ENCODE peak calls at places on chromosomes 4 and X, in seven cellular contexts. J is AG10803; Q is type B pancreatic cell; O is DND-41; E is CD8-positive, alpha-beta T cell; R is neural progenitor cell; D is gastrocnemius medialis. S is an unnamed sample.

GRCh38 chr4:158667651-158668198 is 4.0 kb downstream of the C4orf46 start:
- DNase-seq in Q (no peak), E (no peak), D (no peak), J (peak; percentile 45), O (peak; percentile 29), R (no peak), S (peak; percentile 85)

GRCh38 chr4:183098080-183098722 is 856 bp upstream of the WWC2 start:
- DNase-seq in D (peak; percentile 17), J (peak; percentile 61), E (peak; percentile 1), R (peak; percentile 75), O (no peak), Q (peak; percentile 76), S (peak; percentile 96)

GRCh38 chrX:14712096-14712495 is 160.8 kb downstream of the FANCB start:
- DNase-seq in O (no peak), D (no peak), E (no peak), Q (no peak), J (no peak), R (peak; percentile 2), S (no peak)

GRCh38 chr4:138175337-138175794 is 66.8 kb downstream of the SLC7A11 start:
- DNase-seq in D (peak; percentile 16), J (no peak), R (no peak), E (no peak), O (no peak), Q (no peak), S (no peak)

GRCh38 chr4:20259707-20260106 is 8.0 kb downstream of the SLIT2 start:
- DNase-seq in D (no peak), J (peak; percentile 78), E (no peak), R (no peak), O (no peak), Q (no peak), S (no peak)

GRCh38 chr4:172648471-172648870 is 520.1 kb upstream of the GALNT7 start:
- DNase-seq in E (no peak), J (no peak), D (no peak), O (no peak), Q (no peak), R (no peak), S (no peak)

GRCh38 chrX:28552882-28553829 is 34.1 kb upstream of the IL1RAPL1 start:
- DNase-seq in D (no peak), O (no peak), E (no peak), Q (no peak), R (no peak), J (no peak), S (no peak)

GRCh38 chrX:19392703-19393102 is 49.0 kb downstream of the PDHA1 start:
- DNase-seq in Q (no peak), R (no peak), O (no peak), D (no peak), J (no peak), E (no peak), S (no peak)

GRCh38 chrX:11380187-11380586 is 87.0 kb downstream of the AMELX start:
- DNase-seq in O (no peak), Q (no peak), J (peak; percentile 36), D (no peak), R (no peak), E (no peak), S (no peak)

GRCh38 chrX:150692837-150693781 is at the start of gene MTMR1:
- DNase-seq in J (no peak), O (peak; percentile 76), R (peak; percentile 68), Q (no peak), D (peak; percentile 16), E (peak; percentile 38), S (peak; percentile 88)

GRCh38 chrX:49309401-49309981 is 6.0 kb downstream of the GAGE10 start:
- DNase-seq in Q (no peak), E (no peak), J (peak; percentile 5), D (no peak), O (peak; percentile 32), R (peak; percentile 7), S (no peak)

GRCh38 chr4:141567326-141567915 is 69.0 kb upstream of the IL15 start:
- DNase-seq in J (no peak), O (no peak), R (no peak), E (no peak), Q (no peak), D (no peak), S (no peak)

GRCh38 chr4:114780205-114780604 is 181.6 kb downstream of the UGT8 start:
- DNase-seq in Q (no peak), E (no peak), D (no peak), O (no peak), J (peak; percentile 1), R (peak; percentile 68), S (no peak)

GRCh38 chrX:6678313-6678712 is 143.4 kb upstream of the VCX3A start:
- DNase-seq in E (no peak), D (no peak), R (no peak), J (no peak), Q (no peak), O (no peak), S (no peak)

GRCh38 chr4:108051343-108051742 is 61.7 kb downstream of the HADH start:
- DNase-seq in E (no peak), O (no peak), D (no peak), J (no peak), R (no peak), Q (no peak), S (no peak)

GRCh38 chr4:1552451-1552850 is 131.7 kb downstream of the FAM53A start:
- DNase-seq in O (no peak), E (no peak), D (no peak), Q (no peak), R (no peak), J (no peak), S (no peak)

GRCh38 chr4:15805583-15806517 is 27.7 kb downstream of the CD38 start:
- DNase-seq in D (peak; percentile 45), R (peak; percentile 78), Q (no peak), E (peak; percentile 9), O (no peak), J (peak; percentile 58), S (no peak)

GRCh38 chrX:68686684-68687045 is 39.2 kb downstream of the STARD8 start:
- DNase-seq in J (no peak), O (no peak), R (peak; percentile 36), Q (no peak), E (no peak), D (no peak), S (no peak)

GRCh38 chrX:118039591-118039990 is 77.0 kb downstream of the KLHL13 start:
- DNase-seq in O (no peak), Q (no peak), E (no peak), D (no peak), R (no peak), J (no peak), S (no peak)

GRCh38 chr4:123816970-123817688 is 420.5 kb downstream of the SPRY1 start:
- DNase-seq in R (no peak), D (no peak), J (no peak), Q (no peak), E (no peak), O (no peak), S (no peak)

GRCh38 chrX:129876734-129877395 is 29.1 kb upstream of the UTP14A start:
- DNase-seq in D (no peak), R (no peak), O (no peak), J (peak; percentile 69), E (no peak), Q (no peak), S (no peak)

GRCh38 chr4:17934286-17934685 is 87.3 kb downstream of the LCORL start:
- DNase-seq in J (no peak), R (no peak), Q (no peak), E (no peak), D (no peak), O (no peak), S (no peak)
- TF ChIP-seq CTCF in J (peak; percentile 34), R (no peak), Q (peak; percentile 18), E (no peak), D (no peak), O (peak; percentile 9), S (peak; percentile 41)

DNA sequence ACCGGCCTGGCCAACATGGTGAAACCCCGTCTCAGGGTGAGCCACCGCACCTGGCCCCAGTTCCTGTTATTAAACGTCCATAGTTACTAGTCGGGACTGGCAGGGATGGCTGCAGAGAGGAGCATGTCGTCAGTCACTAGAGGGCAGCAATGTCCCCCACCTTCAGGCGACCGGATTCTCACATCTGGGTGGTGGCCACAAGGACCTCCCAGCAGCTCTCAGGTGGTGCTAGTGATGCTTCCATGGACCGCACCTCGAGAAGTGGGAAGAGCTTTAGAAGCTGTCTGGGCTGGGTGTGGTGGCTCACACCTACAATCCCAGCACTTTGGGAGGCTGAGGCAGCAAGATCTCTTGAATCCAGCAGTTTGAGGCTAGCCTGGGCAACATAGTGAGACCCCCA is 13.3 kb upstream of the IL3RA start:
- DNase-seq in O (peak; percentile 70), Q (no peak), D (no peak), J (no peak), E (peak; percentile 34), R (peak; percentile 70), S (no peak)
- TF ChIP-seq CTCF in O (peak; percentile 76), Q (peak; percentile 54), D (no peak), J (no peak), E (peak; percentile 37), R (peak; percentile 60), S (peak; percentile 38)

DNA sequence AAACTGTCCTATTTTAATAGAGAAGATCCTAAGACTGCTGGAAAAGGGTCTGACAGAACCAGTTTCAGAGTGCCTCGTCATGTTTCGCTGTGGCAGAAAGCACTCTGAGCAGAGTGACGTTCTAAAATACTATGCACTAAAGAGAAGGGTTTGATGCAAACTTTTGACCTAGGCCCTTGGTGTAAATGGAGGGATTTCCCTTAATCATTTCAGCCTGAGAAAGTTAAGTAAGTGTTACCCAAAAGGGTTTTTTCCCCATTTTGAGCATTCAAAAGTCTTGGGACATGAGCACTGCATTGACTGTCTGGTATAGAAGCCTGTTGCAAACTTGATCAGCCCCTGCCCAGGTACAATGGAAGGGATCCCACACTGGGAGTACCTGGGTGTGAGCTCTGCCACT is 157.5 kb upstream of the ATOH1 start:
- DNase-seq in J (no peak), R (no peak), Q (no peak), O (no peak), D (no peak), E (no peak), S (no peak)
- TF ChIP-seq CTCF in J (no peak), R (no peak), Q (no peak), O (no peak), D (no peak), E (no peak), S (no peak)

GRCh38 chr4:32462944-32463343 is 1742.8 kb downstream of the PCDH7 start:
- DNase-seq in J (peak; percentile 4), E (no peak), Q (no peak), D (no peak), O (no peak), R (peak; percentile 33), S (no peak)
- TF ChIP-seq CTCF in J (peak; percentile 54), E (no peak), Q (peak; percentile 62), D (no peak), O (peak; percentile 56), R (peak; percentile 63), S (no peak)

GRCh38 chr4:11805837-11806236 is 377.1 kb upstream of the HS3ST1 start:
- DNase-seq in O (no peak), R (peak; percentile 8), D (no peak), Q (no peak), J (no peak), E (no peak), S (peak; percentile 50)
- TF ChIP-seq CTCF in O (peak; percentile 32), R (peak; percentile 46), D (no peak), Q (peak; percentile 74), J (no peak), E (no peak), S (peak; percentile 45)

S was measured in osteoblast.